ENCODE peak calls at places on chromosomes 2 and 18, in six cellular contexts. One of them, this sample, is unnamed. For H3K36me3, the result is how much of the 10 kb centered on the place peaks cover.

GRCh38 chr18:59900222-59901128 is 679 bp downstream of the PMAIP1 start:
- DNase-seq in upper lobe of left lung: no peak
- DNase-seq in gastrocnemius medialis: no peak
- DNase-seq in uterus: peak
- DNase-seq in esophagus squamous epithelium: no peak
- DNase-seq in breast epithelium: no peak
- DNase-seq in this sample: no peak

GRCh38 chr2:72993585-72994280 is 76.4 kb downstream of the EMX1 start:
- DNase-seq in breast epithelium: no peak
- DNase-seq in esophagus squamous epithelium: no peak
- DNase-seq in gastrocnemius medialis: no peak
- DNase-seq in upper lobe of left lung: no peak
- DNase-seq in uterus: no peak
- DNase-seq in this sample: no peak

GRCh38 chr18:23735021-23735464 is 45.8 kb downstream of the LAMA3 start:
- DNase-seq in upper lobe of left lung: no peak
- DNase-seq in uterus: no peak
- DNase-seq in breast epithelium: no peak
- DNase-seq in gastrocnemius medialis: no peak
- DNase-seq in esophagus squamous epithelium: no peak
- DNase-seq in this sample: no peak

GRCh38 chr2:239940861-239941570 is 84.1 kb downstream of the NDUFA10 start:
- DNase-seq in breast epithelium: peak
- DNase-seq in uterus: no peak
- DNase-seq in esophagus squamous epithelium: no peak
- DNase-seq in gastrocnemius medialis: no peak
- DNase-seq in upper lobe of left lung: no peak
- DNase-seq in this sample: peak

GRCh38 chr2:184765048-184765881 is 166.9 kb downstream of the ZNF804A start:
- DNase-seq in esophagus squamous epithelium: no peak
- DNase-seq in gastrocnemius medialis: no peak
- DNase-seq in breast epithelium: no peak
- DNase-seq in upper lobe of left lung: no peak
- DNase-seq in uterus: no peak
- DNase-seq in this sample: no peak

GRCh38 chr2:25590921-25591505 is 82.4 kb downstream of the DTNB start:
- DNase-seq in gastrocnemius medialis: no peak
- DNase-seq in uterus: no peak
- DNase-seq in upper lobe of left lung: peak
- DNase-seq in breast epithelium: no peak
- DNase-seq in esophagus squamous epithelium: no peak
- DNase-seq in this sample: no peak

GRCh38 chr2:240579771-240580614 is 6.5 kb upstream of the CAPN10 start:
- DNase-seq in uterus: peak
- DNase-seq in gastrocnemius medialis: no peak
- DNase-seq in esophagus squamous epithelium: no peak
- DNase-seq in upper lobe of left lung: peak
- DNase-seq in breast epithelium: no peak
- DNase-seq in this sample: peak

GRCh38 chr18:51513525-51513924 is 316.0 kb upstream of the MEX3C start:
- DNase-seq in esophagus squamous epithelium: no peak
- DNase-seq in breast epithelium: no peak
- DNase-seq in upper lobe of left lung: no peak
- DNase-seq in gastrocnemius medialis: no peak
- DNase-seq in uterus: no peak
- DNase-seq in this sample: no peak

GRCh38 chr2:46364797-46365457 is 67.7 kb downstream of the EPAS1 start:
- DNase-seq in breast epithelium: no peak
- DNase-seq in uterus: peak
- DNase-seq in gastrocnemius medialis: no peak
- DNase-seq in esophagus squamous epithelium: no peak
- DNase-seq in upper lobe of left lung: no peak
- DNase-seq in this sample: no peak

GRCh38 chr2:190362894-190363293 is 19.5 kb downstream of the INPP1 start:
- DNase-seq in breast epithelium: no peak
- DNase-seq in uterus: no peak
- DNase-seq in upper lobe of left lung: no peak
- DNase-seq in esophagus squamous epithelium: no peak
- DNase-seq in gastrocnemius medialis: no peak
- DNase-seq in this sample: no peak

GRCh38 chr2:55482186-55482945 is 37.2 kb upstream of the CFAP36 start:
- DNase-seq in breast epithelium: no peak
- DNase-seq in uterus: no peak
- DNase-seq in upper lobe of left lung: no peak
- DNase-seq in esophagus squamous epithelium: no peak
- DNase-seq in gastrocnemius medialis: no peak
- DNase-seq in this sample: no peak

GRCh38 chr2:231716641-231717280 is 8.4 kb downstream of the PTMA start:
- DNase-seq in breast epithelium: no peak
- DNase-seq in upper lobe of left lung: no peak
- DNase-seq in uterus: no peak
- DNase-seq in esophagus squamous epithelium: no peak
- DNase-seq in gastrocnemius medialis: no peak
- DNase-seq in this sample: no peak

GRCh38 chr2:235500761-235501662 is 7.2 kb downstream of the AGAP1 start:
- DNase-seq in esophagus squamous epithelium: no peak
- DNase-seq in upper lobe of left lung: no peak
- DNase-seq in gastrocnemius medialis: no peak
- DNase-seq in breast epithelium: no peak
- DNase-seq in uterus: no peak
- DNase-seq in this sample: no peak

GRCh38 chr2:25164526-25164925 is 3.9 kb downstream of the POMC start:
- DNase-seq in esophagus squamous epithelium: no peak
- DNase-seq in uterus: no peak
- DNase-seq in breast epithelium: no peak
- DNase-seq in gastrocnemius medialis: no peak
- DNase-seq in upper lobe of left lung: no peak
- DNase-seq in this sample: no peak

GRCh38 chr2:218245214-218245613 is 15.6 kb upstream of the GPBAR1 start:
- DNase-seq in gastrocnemius medialis: no peak
- DNase-seq in upper lobe of left lung: no peak
- DNase-seq in uterus: no peak
- DNase-seq in breast epithelium: no peak
- DNase-seq in esophagus squamous epithelium: no peak
- DNase-seq in this sample: no peak
- H3K36me3 ChIP-seq in gastrocnemius medialis: half or more
- H3K36me3 ChIP-seq in upper lobe of left lung: half or more
- H3K36me3 ChIP-seq in uterus: under half
- H3K36me3 ChIP-seq in breast epithelium: under half
- H3K36me3 ChIP-seq in esophagus squamous epithelium: half or more
- H3K36me3 ChIP-seq in this sample: under half

DNA sequence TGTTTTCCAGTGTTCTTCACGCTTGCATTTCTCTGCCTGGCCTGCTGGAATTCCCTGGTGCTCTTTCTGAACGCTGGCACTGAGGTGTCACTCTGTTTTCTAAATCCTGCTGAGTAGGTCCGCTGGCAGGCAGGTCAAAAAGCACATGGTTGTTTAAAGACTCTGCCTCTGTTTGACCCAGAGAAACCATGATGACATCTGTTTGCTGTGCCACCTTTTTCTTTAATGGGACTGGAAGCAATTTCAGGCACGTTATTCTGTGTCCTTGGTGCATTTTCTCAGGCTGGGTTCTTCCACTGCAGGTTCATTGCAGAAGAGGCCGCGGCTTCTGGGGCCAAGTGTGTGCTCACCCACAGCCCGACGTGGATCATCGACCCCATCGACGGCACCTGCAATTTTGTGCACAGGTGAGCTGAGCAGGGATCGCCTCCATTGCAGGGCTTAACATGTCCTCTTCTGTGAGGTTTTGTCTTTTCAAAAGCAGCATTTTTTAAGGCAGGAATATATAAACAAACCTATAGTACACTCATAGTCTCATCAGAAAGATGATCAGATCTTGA is 28.4 kb downstream of the IMPA2 start:
- DNase-seq in upper lobe of left lung: no peak
- DNase-seq in uterus: no peak
- DNase-seq in breast epithelium: no peak
- DNase-seq in gastrocnemius medialis: no peak
- DNase-seq in esophagus squamous epithelium: no peak
- DNase-seq in this sample: no peak
- H3K27ac ChIP-seq in upper lobe of left lung: no peak
- H3K27ac ChIP-seq in uterus: no peak
- H3K27ac ChIP-seq in breast epithelium: no peak
- H3K27ac ChIP-seq in gastrocnemius medialis: no peak
- H3K27ac ChIP-seq in esophagus squamous epithelium: peak
- H3K27ac ChIP-seq in this sample: peak

GRCh38 chr2:35986871-35987270 is 368.7 kb upstream of the CRIM1 start:
- DNase-seq in gastrocnemius medialis: no peak
- DNase-seq in esophagus squamous epithelium: no peak
- DNase-seq in breast epithelium: no peak
- DNase-seq in uterus: no peak
- DNase-seq in upper lobe of left lung: no peak
- DNase-seq in this sample: no peak
- TF ChIP-seq POLR2A in gastrocnemius medialis: no peak
- TF ChIP-seq POLR2A in esophagus squamous epithelium: no peak
- TF ChIP-seq POLR2A in breast epithelium: no peak
- TF ChIP-seq POLR2A in uterus: no peak
- TF ChIP-seq POLR2A in upper lobe of left lung: no peak
- TF ChIP-seq POLR2A in this sample: no peak

GRCh38 chr2:105378921-105379383 is 19.9 kb downstream of the FHL2 start:
- DNase-seq in upper lobe of left lung: no peak
- DNase-seq in esophagus squamous epithelium: no peak
- DNase-seq in gastrocnemius medialis: no peak
- DNase-seq in breast epithelium: no peak
- DNase-seq in uterus: no peak
- DNase-seq in this sample: no peak

GRCh38 chr2:105382177-105382576 is 16.7 kb downstream of the FHL2 start:
- DNase-seq in upper lobe of left lung: no peak
- DNase-seq in uterus: no peak
- DNase-seq in esophagus squamous epithelium: no peak
- DNase-seq in breast epithelium: no peak
- DNase-seq in gastrocnemius medialis: no peak
- DNase-seq in this sample: no peak

GRCh38 chr2:105379741-105380186 is 19.1 kb downstream of the FHL2 start:
- DNase-seq in breast epithelium: no peak
- DNase-seq in uterus: no peak
- DNase-seq in upper lobe of left lung: no peak
- DNase-seq in esophagus squamous epithelium: no peak
- DNase-seq in gastrocnemius medialis: no peak
- DNase-seq in this sample: no peak

GRCh38 chr2:105381119-105381668 is 17.7 kb downstream of the FHL2 start:
- DNase-seq in upper lobe of left lung: no peak
- DNase-seq in uterus: no peak
- DNase-seq in esophagus squamous epithelium: no peak
- DNase-seq in gastrocnemius medialis: no peak
- DNase-seq in breast epithelium: no peak
- DNase-seq in this sample: no peak

DNA sequence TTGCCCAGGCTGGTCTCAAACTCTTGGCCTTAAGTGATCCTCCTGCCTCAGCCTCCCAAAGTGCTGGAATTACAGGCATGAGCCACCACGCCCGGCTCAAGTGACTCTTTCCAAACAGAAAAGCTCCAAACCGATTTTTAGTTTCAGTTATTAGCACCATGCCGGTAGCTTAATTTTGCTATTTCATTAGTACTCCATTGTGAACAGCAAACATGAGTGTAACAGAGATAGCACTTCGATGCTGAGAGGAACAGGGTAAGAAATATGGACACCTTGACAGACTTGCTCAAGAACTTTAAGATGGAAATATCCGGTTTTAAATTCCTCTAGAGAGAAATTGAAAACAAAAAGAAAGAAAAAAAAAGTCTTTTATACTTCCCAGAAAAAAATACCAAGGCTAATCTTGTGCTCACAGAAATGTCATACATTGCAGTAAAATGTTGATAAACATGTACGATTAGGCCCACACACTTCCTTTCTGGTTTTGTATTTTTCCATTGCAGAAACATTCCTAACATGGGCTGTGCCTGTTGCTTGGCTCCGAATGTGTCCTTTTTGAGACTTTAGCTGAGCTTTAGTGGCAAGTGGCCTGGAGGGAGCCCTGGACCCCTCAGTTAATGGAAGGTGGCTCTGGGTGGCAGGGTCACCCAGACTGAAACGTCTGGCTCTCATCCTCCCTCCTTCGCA is 18.3 kb downstream of the FHL2 start:
- DNase-seq in esophagus squamous epithelium: no peak
- DNase-seq in gastrocnemius medialis: no peak
- DNase-seq in breast epithelium: no peak
- DNase-seq in uterus: no peak
- DNase-seq in upper lobe of left lung: no peak
- DNase-seq in this sample: no peak
- H3K36me3 ChIP-seq in esophagus squamous epithelium: under half
- H3K36me3 ChIP-seq in gastrocnemius medialis: under half
- H3K36me3 ChIP-seq in breast epithelium: under half
- H3K36me3 ChIP-seq in uterus: under half
- H3K36me3 ChIP-seq in upper lobe of left lung: under half
- H3K36me3 ChIP-seq in this sample: under half

GRCh38 chr2:54459037-54459441 is 2.9 kb downstream of the SPTBN1 start:
- DNase-seq in uterus: no peak
- DNase-seq in esophagus squamous epithelium: no peak
- DNase-seq in gastrocnemius medialis: no peak
- DNase-seq in breast epithelium: no peak
- DNase-seq in upper lobe of left lung: no peak
- DNase-seq in this sample: no peak
- H3K27ac ChIP-seq in uterus: peak
- H3K27ac ChIP-seq in esophagus squamous epithelium: no peak
- H3K27ac ChIP-seq in gastrocnemius medialis: peak
- H3K27ac ChIP-seq in breast epithelium: no peak
- H3K27ac ChIP-seq in upper lobe of left lung: peak
- H3K27ac ChIP-seq in this sample: no peak

GRCh38 chr2:138017824-138018223 is 53.6 kb downstream of the HNMT start:
- DNase-seq in uterus: no peak
- DNase-seq in esophagus squamous epithelium: no peak
- DNase-seq in upper lobe of left lung: no peak
- DNase-seq in breast epithelium: no peak
- DNase-seq in gastrocnemius medialis: no peak
- DNase-seq in this sample: no peak
- TF ChIP-seq POLR2A in uterus: no peak
- TF ChIP-seq POLR2A in esophagus squamous epithelium: no peak
- TF ChIP-seq POLR2A in upper lobe of left lung: no peak
- TF ChIP-seq POLR2A in breast epithelium: no peak
- TF ChIP-seq POLR2A in gastrocnemius medialis: no peak
- TF ChIP-seq POLR2A in this sample: no peak

GRCh38 chr18:2923464-2923863 is 76.7 kb downstream of the EMILIN2 start:
- DNase-seq in esophagus squamous epithelium: no peak
- DNase-seq in upper lobe of left lung: no peak
- DNase-seq in breast epithelium: no peak
- DNase-seq in uterus: no peak
- DNase-seq in gastrocnemius medialis: no peak
- DNase-seq in this sample: no peak
- H3K36me3 ChIP-seq in esophagus squamous epithelium: under half
- H3K36me3 ChIP-seq in upper lobe of left lung: half or more
- H3K36me3 ChIP-seq in breast epithelium: under half
- H3K36me3 ChIP-seq in uterus: under half
- H3K36me3 ChIP-seq in gastrocnemius medialis: under half
- H3K36me3 ChIP-seq in this sample: half or more

This sample was measured in right lobe of liver.